ENCODE peak calls at places on chromosome 6, in eight cellular contexts. One of them, this sample, is unnamed.
A peak's percentile ranks its signal among the peaks of the same experiment; 100 is the strongest.

GRCh38 chr6:11744753-11745152 is 33.9 kb downstream of the ADTRP start:
- DNase-seq in posterior cingulate gyrus: no peak
- DNase-seq in fibroblast of mammary gland: peak; percentile 94
- DNase-seq in adipocyte: no peak
- DNase-seq in NCI-H510A treated with DMSO at 0.1 percent for 48 hours: no peak
- DNase-seq in substantia nigra: peak; percentile 3
- DNase-seq in IMR-90: peak; percentile 71
- DNase-seq in activated CD4-positive, alpha-beta T cell treated with anti-CD3 and anti-CD28 coated beads, Interleukin-2, amount 50 U/mL, for 24 hours: no peak
- DNase-seq in this sample: no peak

GRCh38 chr6:22003219-22003779 is 293.5 kb downstream of the PRL start:
- DNase-seq in fibroblast of mammary gland: no peak
- DNase-seq in NCI-H510A treated with DMSO at 0.1 percent for 48 hours: no peak
- DNase-seq in activated CD4-positive, alpha-beta T cell treated with anti-CD3 and anti-CD28 coated beads, Interleukin-2, amount 50 U/mL, for 24 hours: no peak
- DNase-seq in substantia nigra: no peak
- DNase-seq in posterior cingulate gyrus: no peak
- DNase-seq in adipocyte: peak; percentile 79
- DNase-seq in IMR-90: peak; percentile 73
- DNase-seq in this sample: no peak

GRCh38 chr6:127051571-127052260 is 66.8 kb upstream of the RSPO3 start:
- DNase-seq in NCI-H510A treated with DMSO at 0.1 percent for 48 hours: no peak
- DNase-seq in substantia nigra: no peak
- DNase-seq in IMR-90: peak; percentile 43
- DNase-seq in adipocyte: peak; percentile 57
- DNase-seq in fibroblast of mammary gland: peak; percentile 57
- DNase-seq in posterior cingulate gyrus: no peak
- DNase-seq in activated CD4-positive, alpha-beta T cell treated with anti-CD3 and anti-CD28 coated beads, Interleukin-2, amount 50 U/mL, for 24 hours: no peak
- DNase-seq in this sample: no peak

GRCh38 chr6:24009319-24009718 is 116.7 kb upstream of the NRSN1 start:
- DNase-seq in substantia nigra: no peak
- DNase-seq in posterior cingulate gyrus: no peak
- DNase-seq in IMR-90: no peak
- DNase-seq in fibroblast of mammary gland: no peak
- DNase-seq in adipocyte: no peak
- DNase-seq in NCI-H510A treated with DMSO at 0.1 percent for 48 hours: no peak
- DNase-seq in activated CD4-positive, alpha-beta T cell treated with anti-CD3 and anti-CD28 coated beads, Interleukin-2, amount 50 U/mL, for 24 hours: no peak
- DNase-seq in this sample: no peak

GRCh38 chr6:37480118-37480736 is 19.5 kb downstream of the CCDC167 start:
- DNase-seq in substantia nigra: no peak
- DNase-seq in adipocyte: no peak
- DNase-seq in posterior cingulate gyrus: no peak
- DNase-seq in IMR-90: no peak
- DNase-seq in fibroblast of mammary gland: no peak
- DNase-seq in activated CD4-positive, alpha-beta T cell treated with anti-CD3 and anti-CD28 coated beads, Interleukin-2, amount 50 U/mL, for 24 hours: no peak
- DNase-seq in NCI-H510A treated with DMSO at 0.1 percent for 48 hours: no peak
- DNase-seq in this sample: no peak

GRCh38 chr6:151379933-151380847 is 11.2 kb downstream of the ZBTB2 start:
- DNase-seq in posterior cingulate gyrus: no peak
- DNase-seq in activated CD4-positive, alpha-beta T cell treated with anti-CD3 and anti-CD28 coated beads, Interleukin-2, amount 50 U/mL, for 24 hours: no peak
- DNase-seq in NCI-H510A treated with DMSO at 0.1 percent for 48 hours: no peak
- DNase-seq in adipocyte: no peak
- DNase-seq in IMR-90: no peak
- DNase-seq in substantia nigra: peak; percentile 25
- DNase-seq in fibroblast of mammary gland: no peak
- DNase-seq in this sample: no peak

GRCh38 chr6:36800223-36801095 is 38.8 kb downstream of the CPNE5 start:
- DNase-seq in posterior cingulate gyrus: no peak
- DNase-seq in activated CD4-positive, alpha-beta T cell treated with anti-CD3 and anti-CD28 coated beads, Interleukin-2, amount 50 U/mL, for 24 hours: no peak
- DNase-seq in fibroblast of mammary gland: no peak
- DNase-seq in IMR-90: no peak
- DNase-seq in adipocyte: no peak
- DNase-seq in NCI-H510A treated with DMSO at 0.1 percent for 48 hours: peak; percentile 20
- DNase-seq in substantia nigra: no peak
- DNase-seq in this sample: no peak

GRCh38 chr6:7341989-7342742 is 29.2 kb upstream of the SSR1 start:
- DNase-seq in adipocyte: peak; percentile 15
- DNase-seq in IMR-90: no peak
- DNase-seq in NCI-H510A treated with DMSO at 0.1 percent for 48 hours: peak; percentile 69
- DNase-seq in substantia nigra: no peak
- DNase-seq in posterior cingulate gyrus: no peak
- DNase-seq in fibroblast of mammary gland: peak; percentile 40
- DNase-seq in activated CD4-positive, alpha-beta T cell treated with anti-CD3 and anti-CD28 coated beads, Interleukin-2, amount 50 U/mL, for 24 hours: no peak
- DNase-seq in this sample: no peak

GRCh38 chr6:43593938-43594337 is 18.0 kb downstream of the POLH start:
- DNase-seq in adipocyte: peak; percentile 45
- DNase-seq in activated CD4-positive, alpha-beta T cell treated with anti-CD3 and anti-CD28 coated beads, Interleukin-2, amount 50 U/mL, for 24 hours: no peak
- DNase-seq in fibroblast of mammary gland: no peak
- DNase-seq in IMR-90: no peak
- DNase-seq in substantia nigra: no peak
- DNase-seq in posterior cingulate gyrus: no peak
- DNase-seq in NCI-H510A treated with DMSO at 0.1 percent for 48 hours: no peak
- DNase-seq in this sample: no peak

GRCh38 chr6:40779399-40779798 is 192.2 kb upstream of the LRFN2 start:
- DNase-seq in posterior cingulate gyrus: no peak
- DNase-seq in activated CD4-positive, alpha-beta T cell treated with anti-CD3 and anti-CD28 coated beads, Interleukin-2, amount 50 U/mL, for 24 hours: no peak
- DNase-seq in IMR-90: peak; percentile 72
- DNase-seq in fibroblast of mammary gland: peak; percentile 73
- DNase-seq in NCI-H510A treated with DMSO at 0.1 percent for 48 hours: no peak
- DNase-seq in adipocyte: peak; percentile 46
- DNase-seq in substantia nigra: no peak
- DNase-seq in this sample: no peak

GRCh38 chr6:1952726-1953360 is 292.6 kb downstream of the GMDS start:
- DNase-seq in adipocyte: peak; percentile 89
- DNase-seq in substantia nigra: no peak
- DNase-seq in posterior cingulate gyrus: no peak
- DNase-seq in activated CD4-positive, alpha-beta T cell treated with anti-CD3 and anti-CD28 coated beads, Interleukin-2, amount 50 U/mL, for 24 hours: no peak
- DNase-seq in NCI-H510A treated with DMSO at 0.1 percent for 48 hours: no peak
- DNase-seq in fibroblast of mammary gland: peak; percentile 99
- DNase-seq in IMR-90: peak; percentile 100
- DNase-seq in this sample: no peak

GRCh38 chr6:137409378-137409777 is 84.8 kb downstream of the OLIG3 start:
- DNase-seq in IMR-90: no peak
- DNase-seq in posterior cingulate gyrus: no peak
- DNase-seq in NCI-H510A treated with DMSO at 0.1 percent for 48 hours: no peak
- DNase-seq in fibroblast of mammary gland: no peak
- DNase-seq in activated CD4-positive, alpha-beta T cell treated with anti-CD3 and anti-CD28 coated beads, Interleukin-2, amount 50 U/mL, for 24 hours: no peak
- DNase-seq in substantia nigra: no peak
- DNase-seq in adipocyte: no peak
- DNase-seq in this sample: no peak

GRCh38 chr6:5580736-5581568 is 319.6 kb downstream of the FARS2 start:
- DNase-seq in fibroblast of mammary gland: no peak
- DNase-seq in posterior cingulate gyrus: no peak
- DNase-seq in adipocyte: no peak
- DNase-seq in NCI-H510A treated with DMSO at 0.1 percent for 48 hours: no peak
- DNase-seq in IMR-90: no peak
- DNase-seq in substantia nigra: no peak
- DNase-seq in activated CD4-positive, alpha-beta T cell treated with anti-CD3 and anti-CD28 coated beads, Interleukin-2, amount 50 U/mL, for 24 hours: no peak
- DNase-seq in this sample: no peak

GRCh38 chr6:88662163-88662580 is 301.2 kb downstream of the RNGTT start:
- DNase-seq in fibroblast of mammary gland: no peak
- DNase-seq in adipocyte: no peak
- DNase-seq in activated CD4-positive, alpha-beta T cell treated with anti-CD3 and anti-CD28 coated beads, Interleukin-2, amount 50 U/mL, for 24 hours: no peak
- DNase-seq in substantia nigra: no peak
- DNase-seq in NCI-H510A treated with DMSO at 0.1 percent for 48 hours: no peak
- DNase-seq in posterior cingulate gyrus: no peak
- DNase-seq in IMR-90: no peak
- DNase-seq in this sample: no peak

GRCh38 chr6:143449731-143450452 is 603 bp downstream of the ADAT2 start:
- DNase-seq in posterior cingulate gyrus: no peak
- DNase-seq in fibroblast of mammary gland: peak; percentile 60
- DNase-seq in adipocyte: peak; percentile 19
- DNase-seq in NCI-H510A treated with DMSO at 0.1 percent for 48 hours: peak; percentile 31
- DNase-seq in substantia nigra: no peak
- DNase-seq in IMR-90: peak; percentile 23
- DNase-seq in activated CD4-positive, alpha-beta T cell treated with anti-CD3 and anti-CD28 coated beads, Interleukin-2, amount 50 U/mL, for 24 hours: peak; percentile 12
- DNase-seq in this sample: no peak

GRCh38 chr6:110287462-110288341 is 70.4 kb downstream of the METTL24 start:
- DNase-seq in IMR-90: no peak
- DNase-seq in substantia nigra: no peak
- DNase-seq in NCI-H510A treated with DMSO at 0.1 percent for 48 hours: no peak
- DNase-seq in fibroblast of mammary gland: no peak
- DNase-seq in activated CD4-positive, alpha-beta T cell treated with anti-CD3 and anti-CD28 coated beads, Interleukin-2, amount 50 U/mL, for 24 hours: no peak
- DNase-seq in adipocyte: no peak
- DNase-seq in posterior cingulate gyrus: no peak
- DNase-seq in this sample: no peak

This sample was measured in frontal cortex.